ENCODE peak calls at places on chromosomes 12 and 14, in ten cellular contexts. One of them, this sample, is unnamed. For H3K36me3, the result is how much of the 10 kb centered on the place peaks cover.

GRCh38 chr14:100082723-100083122 is 17.5 kb downstream of the EVL start:
- DNase-seq in adrenal gland: no peak
- DNase-seq in IMR-90: no peak
- DNase-seq in bronchial epithelial cell: no peak
- DNase-seq in fibroblast of lung: no peak
- DNase-seq in mammary epithelial cell: no peak
- DNase-seq in CD4-positive, alpha-beta memory T cell: no peak
- DNase-seq in right lobe of liver: no peak
- DNase-seq in heart right ventricle: no peak
- DNase-seq in CD8-positive, alpha-beta memory T cell: no peak
- DNase-seq in this sample: no peak

GRCh38 chr12:52224154-52224553 is 8.9 kb upstream of the KRT7 start:
- DNase-seq in fibroblast of lung: peak
- DNase-seq in IMR-90: peak
- DNase-seq in bronchial epithelial cell: no peak
- DNase-seq in adrenal gland: no peak
- DNase-seq in heart right ventricle: no peak
- DNase-seq in mammary epithelial cell: peak
- DNase-seq in right lobe of liver: no peak
- DNase-seq in CD4-positive, alpha-beta memory T cell: no peak
- DNase-seq in CD8-positive, alpha-beta memory T cell: no peak
- DNase-seq in this sample: no peak

GRCh38 chr14:105894978-105895881 is 368.8 kb downstream of the TMEM121 start:
- DNase-seq in fibroblast of lung: no peak
- DNase-seq in CD4-positive, alpha-beta memory T cell: no peak
- DNase-seq in mammary epithelial cell: no peak
- DNase-seq in IMR-90: no peak
- DNase-seq in right lobe of liver: peak
- DNase-seq in bronchial epithelial cell: no peak
- DNase-seq in heart right ventricle: peak
- DNase-seq in CD8-positive, alpha-beta memory T cell: no peak
- DNase-seq in adrenal gland: no peak
- DNase-seq in this sample: no peak

GRCh38 chr14:100871234-100872186 is 32.0 kb downstream of the RTL1 start:
- DNase-seq in CD4-positive, alpha-beta memory T cell: no peak
- DNase-seq in heart right ventricle: no peak
- DNase-seq in fibroblast of lung: peak
- DNase-seq in CD8-positive, alpha-beta memory T cell: no peak
- DNase-seq in bronchial epithelial cell: peak
- DNase-seq in right lobe of liver: peak
- DNase-seq in IMR-90: peak
- DNase-seq in adrenal gland: peak
- DNase-seq in mammary epithelial cell: peak
- DNase-seq in this sample: no peak

GRCh38 chr12:68043446-68043845 is 54.2 kb downstream of the IFNG-AS1 start:
- DNase-seq in bronchial epithelial cell: peak
- DNase-seq in fibroblast of lung: no peak
- DNase-seq in mammary epithelial cell: peak
- DNase-seq in heart right ventricle: no peak
- DNase-seq in right lobe of liver: no peak
- DNase-seq in CD4-positive, alpha-beta memory T cell: no peak
- DNase-seq in adrenal gland: no peak
- DNase-seq in IMR-90: no peak
- DNase-seq in CD8-positive, alpha-beta memory T cell: no peak
- DNase-seq in this sample: no peak

GRCh38 chr14:35808076-35808657 is 928 bp downstream of the RALGAPA1 start:
- DNase-seq in fibroblast of lung: no peak
- DNase-seq in CD8-positive, alpha-beta memory T cell: no peak
- DNase-seq in adrenal gland: no peak
- DNase-seq in right lobe of liver: no peak
- DNase-seq in mammary epithelial cell: peak
- DNase-seq in bronchial epithelial cell: peak
- DNase-seq in CD4-positive, alpha-beta memory T cell: peak
- DNase-seq in IMR-90: no peak
- DNase-seq in heart right ventricle: no peak
- DNase-seq in this sample: peak

GRCh38 chr14:100824156-100824555 is 1.8 kb upstream of the MEG3 start:
- DNase-seq in CD4-positive, alpha-beta memory T cell: no peak
- DNase-seq in CD8-positive, alpha-beta memory T cell: no peak
- DNase-seq in heart right ventricle: peak
- DNase-seq in adrenal gland: peak
- DNase-seq in mammary epithelial cell: no peak
- DNase-seq in right lobe of liver: no peak
- DNase-seq in IMR-90: peak
- DNase-seq in fibroblast of lung: peak
- DNase-seq in bronchial epithelial cell: no peak
- DNase-seq in this sample: peak

GRCh38 chr14:33786091-33786825 is 164.6 kb downstream of the EGLN3 start:
- DNase-seq in fibroblast of lung: no peak
- DNase-seq in CD4-positive, alpha-beta memory T cell: no peak
- DNase-seq in adrenal gland: no peak
- DNase-seq in right lobe of liver: no peak
- DNase-seq in mammary epithelial cell: no peak
- DNase-seq in CD8-positive, alpha-beta memory T cell: no peak
- DNase-seq in heart right ventricle: no peak
- DNase-seq in bronchial epithelial cell: no peak
- DNase-seq in IMR-90: no peak
- DNase-seq in this sample: no peak

GRCh38 chr14:73526036-73526984 is 10.6 kb upstream of the ACOT1 start:
- DNase-seq in IMR-90: peak
- DNase-seq in fibroblast of lung: no peak
- DNase-seq in mammary epithelial cell: peak
- DNase-seq in heart right ventricle: peak
- DNase-seq in right lobe of liver: peak
- DNase-seq in CD4-positive, alpha-beta memory T cell: no peak
- DNase-seq in CD8-positive, alpha-beta memory T cell: no peak
- DNase-seq in adrenal gland: peak
- DNase-seq in bronchial epithelial cell: peak
- DNase-seq in this sample: no peak

GRCh38 chr12:103043531-103044445 is 86.3 kb downstream of the ASCL1 start:
- DNase-seq in bronchial epithelial cell: no peak
- DNase-seq in adrenal gland: no peak
- DNase-seq in mammary epithelial cell: no peak
- DNase-seq in right lobe of liver: no peak
- DNase-seq in CD8-positive, alpha-beta memory T cell: no peak
- DNase-seq in fibroblast of lung: no peak
- DNase-seq in CD4-positive, alpha-beta memory T cell: no peak
- DNase-seq in IMR-90: no peak
- DNase-seq in heart right ventricle: no peak
- DNase-seq in this sample: no peak

GRCh38 chr12:123597100-123597499 is 4.8 kb upstream of the DDX55 start:
- DNase-seq in CD4-positive, alpha-beta memory T cell: no peak
- DNase-seq in adrenal gland: no peak
- DNase-seq in fibroblast of lung: no peak
- DNase-seq in right lobe of liver: no peak
- DNase-seq in mammary epithelial cell: no peak
- DNase-seq in IMR-90: no peak
- DNase-seq in CD8-positive, alpha-beta memory T cell: no peak
- DNase-seq in bronchial epithelial cell: no peak
- DNase-seq in heart right ventricle: no peak
- DNase-seq in this sample: no peak
- H3K36me3 ChIP-seq in CD4-positive, alpha-beta memory T cell: under half
- H3K36me3 ChIP-seq in adrenal gland: half or more
- H3K36me3 ChIP-seq in fibroblast of lung: under half
- H3K36me3 ChIP-seq in right lobe of liver: under half
- H3K36me3 ChIP-seq in mammary epithelial cell: under half
- H3K36me3 ChIP-seq in IMR-90: under half
- H3K36me3 ChIP-seq in CD8-positive, alpha-beta memory T cell: under half
- H3K36me3 ChIP-seq in bronchial epithelial cell: under half
- H3K36me3 ChIP-seq in heart right ventricle: under half
- H3K36me3 ChIP-seq in this sample: under half

GRCh38 chr14:54481695-54482094 is 7.1 kb downstream of the GMFB start:
- DNase-seq in mammary epithelial cell: peak
- DNase-seq in IMR-90: peak
- DNase-seq in bronchial epithelial cell: peak
- DNase-seq in CD8-positive, alpha-beta memory T cell: no peak
- DNase-seq in adrenal gland: no peak
- DNase-seq in fibroblast of lung: no peak
- DNase-seq in CD4-positive, alpha-beta memory T cell: no peak
- DNase-seq in heart right ventricle: no peak
- DNase-seq in right lobe of liver: no peak
- DNase-seq in this sample: no peak

GRCh38 chr14:54478621-54479215 is 10.1 kb downstream of the GMFB start:
- DNase-seq in mammary epithelial cell: no peak
- DNase-seq in heart right ventricle: no peak
- DNase-seq in CD8-positive, alpha-beta memory T cell: no peak
- DNase-seq in CD4-positive, alpha-beta memory T cell: no peak
- DNase-seq in bronchial epithelial cell: no peak
- DNase-seq in IMR-90: no peak
- DNase-seq in right lobe of liver: no peak
- DNase-seq in fibroblast of lung: no peak
- DNase-seq in adrenal gland: no peak
- DNase-seq in this sample: no peak

GRCh38 chr14:54483073-54483745 is 5.6 kb downstream of the GMFB start:
- DNase-seq in heart right ventricle: no peak
- DNase-seq in adrenal gland: no peak
- DNase-seq in IMR-90: no peak
- DNase-seq in mammary epithelial cell: no peak
- DNase-seq in right lobe of liver: no peak
- DNase-seq in CD8-positive, alpha-beta memory T cell: no peak
- DNase-seq in bronchial epithelial cell: no peak
- DNase-seq in fibroblast of lung: no peak
- DNase-seq in CD4-positive, alpha-beta memory T cell: no peak
- DNase-seq in this sample: no peak

GRCh38 chr14:54483848-54484247 is 4.9 kb downstream of the GMFB start:
- DNase-seq in IMR-90: no peak
- DNase-seq in CD8-positive, alpha-beta memory T cell: no peak
- DNase-seq in adrenal gland: no peak
- DNase-seq in heart right ventricle: no peak
- DNase-seq in CD4-positive, alpha-beta memory T cell: no peak
- DNase-seq in fibroblast of lung: no peak
- DNase-seq in bronchial epithelial cell: no peak
- DNase-seq in mammary epithelial cell: no peak
- DNase-seq in right lobe of liver: no peak
- DNase-seq in this sample: no peak

DNA sequence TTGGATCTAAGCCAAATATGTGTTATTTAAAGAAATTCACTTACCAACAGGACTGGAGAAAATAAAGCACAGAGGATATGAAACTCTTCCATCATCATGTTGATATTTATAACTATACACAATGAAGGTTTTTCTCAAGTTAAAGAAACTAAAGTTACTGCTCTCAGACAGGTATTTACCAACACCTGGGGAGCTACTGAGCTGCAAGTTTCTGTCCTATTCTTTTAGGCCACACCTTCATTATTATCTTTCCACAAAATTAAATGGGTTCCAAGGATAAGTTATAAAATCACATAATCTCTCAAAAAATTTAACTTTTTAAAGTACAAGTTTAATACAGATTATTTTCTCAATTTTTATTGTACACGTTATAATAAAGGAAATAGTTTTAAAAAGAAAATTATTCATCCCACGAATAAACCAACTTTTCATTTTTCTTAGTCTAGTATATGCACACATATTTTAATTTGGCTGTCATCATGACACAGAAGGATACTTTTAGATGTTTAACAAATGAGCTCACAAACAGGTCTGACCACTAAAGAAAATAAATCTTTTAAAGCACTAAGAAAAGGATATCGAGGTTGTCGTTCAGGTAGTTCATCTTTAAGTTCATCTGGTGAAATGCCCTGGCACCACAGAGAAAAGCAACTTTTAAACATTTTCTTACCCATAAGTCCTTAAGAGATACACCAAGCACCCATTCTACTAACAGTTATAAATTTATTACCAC is 7.8 kb downstream of the GMFB start:
- DNase-seq in IMR-90: no peak
- DNase-seq in bronchial epithelial cell: peak
- DNase-seq in mammary epithelial cell: peak
- DNase-seq in CD4-positive, alpha-beta memory T cell: no peak
- DNase-seq in CD8-positive, alpha-beta memory T cell: no peak
- DNase-seq in heart right ventricle: no peak
- DNase-seq in adrenal gland: no peak
- DNase-seq in right lobe of liver: no peak
- DNase-seq in fibroblast of lung: no peak
- DNase-seq in this sample: no peak
- H3K36me3 ChIP-seq in IMR-90: under half
- H3K36me3 ChIP-seq in bronchial epithelial cell: under half
- H3K36me3 ChIP-seq in mammary epithelial cell: under half
- H3K36me3 ChIP-seq in CD4-positive, alpha-beta memory T cell: under half
- H3K36me3 ChIP-seq in CD8-positive, alpha-beta memory T cell: under half
- H3K36me3 ChIP-seq in heart right ventricle: under half
- H3K36me3 ChIP-seq in adrenal gland: under half
- H3K36me3 ChIP-seq in right lobe of liver: under half
- H3K36me3 ChIP-seq in fibroblast of lung: under half
- H3K36me3 ChIP-seq in this sample: under half

GRCh38 chr12:92784356-92784755 is 81.6 kb downstream of the PLEKHG7 start:
- DNase-seq in adrenal gland: no peak
- DNase-seq in mammary epithelial cell: peak
- DNase-seq in right lobe of liver: no peak
- DNase-seq in bronchial epithelial cell: peak
- DNase-seq in fibroblast of lung: peak
- DNase-seq in heart right ventricle: no peak
- DNase-seq in IMR-90: peak
- DNase-seq in CD8-positive, alpha-beta memory T cell: no peak
- DNase-seq in CD4-positive, alpha-beta memory T cell: no peak
- DNase-seq in this sample: no peak

GRCh38 chr12:92775416-92775815 is 72.6 kb downstream of the PLEKHG7 start:
- DNase-seq in IMR-90: no peak
- DNase-seq in heart right ventricle: no peak
- DNase-seq in right lobe of liver: no peak
- DNase-seq in fibroblast of lung: no peak
- DNase-seq in bronchial epithelial cell: no peak
- DNase-seq in CD4-positive, alpha-beta memory T cell: no peak
- DNase-seq in CD8-positive, alpha-beta memory T cell: no peak
- DNase-seq in adrenal gland: no peak
- DNase-seq in mammary epithelial cell: no peak
- DNase-seq in this sample: no peak

GRCh38 chr12:92779902-92780301 is 77.1 kb downstream of the PLEKHG7 start:
- DNase-seq in heart right ventricle: no peak
- DNase-seq in bronchial epithelial cell: no peak
- DNase-seq in adrenal gland: no peak
- DNase-seq in fibroblast of lung: peak
- DNase-seq in CD4-positive, alpha-beta memory T cell: no peak
- DNase-seq in CD8-positive, alpha-beta memory T cell: no peak
- DNase-seq in IMR-90: no peak
- DNase-seq in right lobe of liver: no peak
- DNase-seq in mammary epithelial cell: no peak
- DNase-seq in this sample: no peak

DNA sequence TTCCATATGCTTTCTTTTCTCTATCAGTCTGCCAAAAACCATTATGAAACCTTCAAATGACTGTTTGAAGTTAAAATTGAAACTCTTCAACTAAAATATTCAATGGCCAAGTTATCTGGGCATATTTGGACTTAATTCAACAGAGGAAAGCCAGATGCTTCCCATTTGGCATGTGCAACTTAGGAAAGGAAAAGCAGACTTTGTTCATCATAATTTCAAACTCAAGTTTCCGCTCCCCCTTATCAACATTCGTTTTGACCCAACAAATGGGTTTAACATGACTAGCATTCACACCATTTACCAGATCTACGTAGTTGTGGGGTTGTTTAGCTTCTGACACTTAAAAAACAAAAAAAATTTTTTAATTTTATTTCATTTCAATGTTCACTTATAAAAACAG is 75.7 kb downstream of the PLEKHG7 start:
- DNase-seq in heart right ventricle: no peak
- DNase-seq in fibroblast of lung: peak
- DNase-seq in adrenal gland: no peak
- DNase-seq in IMR-90: no peak
- DNase-seq in mammary epithelial cell: no peak
- DNase-seq in CD4-positive, alpha-beta memory T cell: no peak
- DNase-seq in right lobe of liver: no peak
- DNase-seq in CD8-positive, alpha-beta memory T cell: no peak
- DNase-seq in bronchial epithelial cell: no peak
- DNase-seq in this sample: no peak
- H3K36me3 ChIP-seq in heart right ventricle: under half
- H3K36me3 ChIP-seq in fibroblast of lung: under half
- H3K36me3 ChIP-seq in adrenal gland: under half
- H3K36me3 ChIP-seq in IMR-90: under half
- H3K36me3 ChIP-seq in mammary epithelial cell: under half
- H3K36me3 ChIP-seq in CD4-positive, alpha-beta memory T cell: under half
- H3K36me3 ChIP-seq in right lobe of liver: under half
- H3K36me3 ChIP-seq in CD8-positive, alpha-beta memory T cell: under half
- H3K36me3 ChIP-seq in bronchial epithelial cell: under half
- H3K36me3 ChIP-seq in this sample: under half

GRCh38 chr12:48123169-48123568 is 4.0 kb downstream of the PFKM start:
- DNase-seq in CD4-positive, alpha-beta memory T cell: no peak
- DNase-seq in right lobe of liver: no peak
- DNase-seq in bronchial epithelial cell: no peak
- DNase-seq in adrenal gland: no peak
- DNase-seq in IMR-90: no peak
- DNase-seq in CD8-positive, alpha-beta memory T cell: no peak
- DNase-seq in heart right ventricle: no peak
- DNase-seq in fibroblast of lung: no peak
- DNase-seq in mammary epithelial cell: no peak
- DNase-seq in this sample: no peak
- H3K36me3 ChIP-seq in CD4-positive, alpha-beta memory T cell: under half
- H3K36me3 ChIP-seq in right lobe of liver: under half
- H3K36me3 ChIP-seq in bronchial epithelial cell: under half
- H3K36me3 ChIP-seq in adrenal gland: under half
- H3K36me3 ChIP-seq in IMR-90: under half
- H3K36me3 ChIP-seq in CD8-positive, alpha-beta memory T cell: under half
- H3K36me3 ChIP-seq in heart right ventricle: under half
- H3K36me3 ChIP-seq in fibroblast of lung: under half
- H3K36me3 ChIP-seq in mammary epithelial cell: under half
- H3K36me3 ChIP-seq in this sample: under half